ENCODE peak calls at places on chromosomes 13 and 19, in eight cellular contexts. One of them, this sample, is unnamed.

GRCh38 chr19:43596842-43597461 is 557 bp downstream of the ZNF576 start:
- DNase-seq in pancreas: no peak
- DNase-seq in breast epithelium: no peak
- DNase-seq in thoracic aorta: no peak
- DNase-seq in hepatocyte: no peak
- DNase-seq in PC-9: no peak
- DNase-seq in ascending aorta: no peak
- DNase-seq in PC-3: no peak
- DNase-seq in this sample: no peak

GRCh38 chr13:100546713-100547405 is 41.7 kb downstream of the GGACT start:
- DNase-seq in pancreas: no peak
- DNase-seq in breast epithelium: no peak
- DNase-seq in thoracic aorta: no peak
- DNase-seq in hepatocyte: no peak
- DNase-seq in PC-9: no peak
- DNase-seq in ascending aorta: no peak
- DNase-seq in PC-3: no peak
- DNase-seq in this sample: no peak

GRCh38 chr19:18542936-18543813 is at the start of gene FKBP8:
- DNase-seq in pancreas: peak; percentile 92
- DNase-seq in breast epithelium: peak; percentile 93
- DNase-seq in thoracic aorta: peak; percentile 69
- DNase-seq in hepatocyte: peak; percentile 97
- DNase-seq in PC-9: peak; percentile 73
- DNase-seq in ascending aorta: peak; percentile 70
- DNase-seq in PC-3: peak; percentile 91
- DNase-seq in this sample: peak; percentile 96

GRCh38 chr19:3593156-3593555 is 7.9 kb downstream of the GIPC3 start:
- DNase-seq in pancreas: peak; percentile 12
- DNase-seq in breast epithelium: no peak
- DNase-seq in thoracic aorta: no peak
- DNase-seq in hepatocyte: no peak
- DNase-seq in PC-9: no peak
- DNase-seq in ascending aorta: no peak
- DNase-seq in PC-3: no peak
- DNase-seq in this sample: no peak

GRCh38 chr13:44160549-44161278 is 212.9 kb upstream of the SERP2 start:
- DNase-seq in pancreas: no peak
- DNase-seq in breast epithelium: no peak
- DNase-seq in thoracic aorta: no peak
- DNase-seq in hepatocyte: peak; percentile 66
- DNase-seq in PC-9: no peak
- DNase-seq in ascending aorta: no peak
- DNase-seq in PC-3: peak; percentile 63
- DNase-seq in this sample: no peak

GRCh38 chr13:101292711-101293110 is 123.6 kb downstream of the NALCN start:
- DNase-seq in pancreas: no peak
- DNase-seq in breast epithelium: no peak
- DNase-seq in thoracic aorta: no peak
- DNase-seq in hepatocyte: no peak
- DNase-seq in PC-9: no peak
- DNase-seq in ascending aorta: no peak
- DNase-seq in PC-3: no peak
- DNase-seq in this sample: no peak

GRCh38 chr19:28497137-28497536 is 715.8 kb downstream of the UQCRFS1 start:
- DNase-seq in pancreas: no peak
- DNase-seq in breast epithelium: no peak
- DNase-seq in thoracic aorta: no peak
- DNase-seq in hepatocyte: no peak
- DNase-seq in PC-9: no peak
- DNase-seq in ascending aorta: no peak
- DNase-seq in PC-3: peak; percentile 1
- DNase-seq in this sample: no peak

GRCh38 chr19:5985098-5985783 is 7.3 kb upstream of the RANBP3 start:
- DNase-seq in pancreas: no peak
- DNase-seq in breast epithelium: no peak
- DNase-seq in thoracic aorta: no peak
- DNase-seq in hepatocyte: peak; percentile 51
- DNase-seq in PC-9: peak; percentile 75
- DNase-seq in ascending aorta: no peak
- DNase-seq in PC-3: peak; percentile 54
- DNase-seq in this sample: no peak

GRCh38 chr19:48741222-48741999 is 1.0 kb upstream of the RASIP1 start:
- DNase-seq in pancreas: peak; percentile 74
- DNase-seq in breast epithelium: no peak
- DNase-seq in thoracic aorta: no peak
- DNase-seq in hepatocyte: no peak
- DNase-seq in PC-9: no peak
- DNase-seq in ascending aorta: no peak
- DNase-seq in PC-3: no peak
- DNase-seq in this sample: peak; percentile 75

GRCh38 chr13:42017264-42017663 is 31.2 kb upstream of the DGKH start:
- DNase-seq in pancreas: no peak
- DNase-seq in breast epithelium: no peak
- DNase-seq in thoracic aorta: no peak
- DNase-seq in hepatocyte: no peak
- DNase-seq in PC-9: peak; percentile 40
- DNase-seq in ascending aorta: no peak
- DNase-seq in PC-3: peak; percentile 11
- DNase-seq in this sample: no peak

GRCh38 chr13:114067886-114068722 is 64.3 kb downstream of the RASA3 start:
- DNase-seq in pancreas: no peak
- DNase-seq in breast epithelium: no peak
- DNase-seq in thoracic aorta: no peak
- DNase-seq in hepatocyte: no peak
- DNase-seq in PC-9: no peak
- DNase-seq in ascending aorta: no peak
- DNase-seq in PC-3: no peak
- DNase-seq in this sample: no peak

GRCh38 chr19:49475995-49476880 is 2.2 kb downstream of the FLT3LG start:
- DNase-seq in pancreas: no peak
- DNase-seq in breast epithelium: no peak
- DNase-seq in thoracic aorta: no peak
- DNase-seq in hepatocyte: peak; percentile 88
- DNase-seq in PC-9: no peak
- DNase-seq in ascending aorta: no peak
- DNase-seq in PC-3: no peak
- DNase-seq in this sample: peak; percentile 58

GRCh38 chr19:29683009-29683408 is 17.7 kb downstream of the PLEKHF1 start:
- DNase-seq in pancreas: no peak
- DNase-seq in breast epithelium: no peak
- DNase-seq in thoracic aorta: no peak
- DNase-seq in hepatocyte: no peak
- DNase-seq in PC-9: no peak
- DNase-seq in ascending aorta: no peak
- DNase-seq in PC-3: no peak
- DNase-seq in this sample: no peak

GRCh38 chr19:5738423-5738822 is 18.0 kb downstream of the CATSPERD start:
- DNase-seq in pancreas: no peak
- DNase-seq in breast epithelium: no peak
- DNase-seq in thoracic aorta: no peak
- DNase-seq in hepatocyte: no peak
- DNase-seq in PC-9: peak; percentile 76
- DNase-seq in ascending aorta: no peak
- DNase-seq in PC-3: peak; percentile 21
- DNase-seq in this sample: no peak

GRCh38 chr19:40139533-40140287 is 49.0 kb upstream of the ZNF780A start:
- DNase-seq in pancreas: no peak
- DNase-seq in breast epithelium: no peak
- DNase-seq in thoracic aorta: no peak
- DNase-seq in hepatocyte: peak; percentile 67
- DNase-seq in PC-9: peak; percentile 54
- DNase-seq in ascending aorta: no peak
- DNase-seq in PC-3: peak; percentile 65
- DNase-seq in this sample: no peak

GRCh38 chr19:57355916-57356315 is 4.8 kb downstream of the ZNF304 start:
- DNase-seq in pancreas: no peak
- DNase-seq in breast epithelium: no peak
- DNase-seq in thoracic aorta: no peak
- DNase-seq in hepatocyte: no peak
- DNase-seq in PC-9: no peak
- DNase-seq in ascending aorta: no peak
- DNase-seq in PC-3: no peak
- DNase-seq in this sample: no peak

GRCh38 chr13:86870388-86870966 is 800.7 kb upstream of the SLITRK5 start:
- DNase-seq in pancreas: no peak
- DNase-seq in breast epithelium: no peak
- DNase-seq in thoracic aorta: no peak
- DNase-seq in hepatocyte: peak; percentile 28
- DNase-seq in PC-9: no peak
- DNase-seq in ascending aorta: no peak
- DNase-seq in PC-3: peak; percentile 38
- DNase-seq in this sample: no peak

GRCh38 chr19:1606138-1606651 is 933 bp upstream of the UQCR11 start:
- DNase-seq in pancreas: no peak
- DNase-seq in breast epithelium: no peak
- DNase-seq in thoracic aorta: no peak
- DNase-seq in hepatocyte: no peak
- DNase-seq in PC-9: no peak
- DNase-seq in ascending aorta: no peak
- DNase-seq in PC-3: no peak
- DNase-seq in this sample: no peak

GRCh38 chr19:1610579-1610978 is 5.3 kb upstream of the UQCR11 start:
- DNase-seq in pancreas: no peak
- DNase-seq in breast epithelium: no peak
- DNase-seq in thoracic aorta: no peak
- DNase-seq in hepatocyte: no peak
- DNase-seq in PC-9: no peak
- DNase-seq in ascending aorta: no peak
- DNase-seq in PC-3: no peak
- DNase-seq in this sample: no peak

GRCh38 chr19:1609680-1610474 is 4.6 kb upstream of the UQCR11 start:
- DNase-seq in pancreas: no peak
- DNase-seq in breast epithelium: no peak
- DNase-seq in thoracic aorta: no peak
- DNase-seq in hepatocyte: no peak
- DNase-seq in PC-9: no peak
- DNase-seq in ascending aorta: no peak
- DNase-seq in PC-3: no peak
- DNase-seq in this sample: no peak

GRCh38 chr19:1611353-1611752 is 6.1 kb upstream of the UQCR11 start:
- DNase-seq in pancreas: no peak
- DNase-seq in breast epithelium: no peak
- DNase-seq in thoracic aorta: no peak
- DNase-seq in hepatocyte: no peak
- DNase-seq in PC-9: no peak
- DNase-seq in ascending aorta: no peak
- DNase-seq in PC-3: no peak
- DNase-seq in this sample: no peak

GRCh38 chr19:1608414-1609391 is 3.4 kb upstream of the UQCR11 start:
- DNase-seq in pancreas: no peak
- DNase-seq in breast epithelium: no peak
- DNase-seq in thoracic aorta: no peak
- DNase-seq in hepatocyte: no peak
- DNase-seq in PC-9: peak; percentile 71
- DNase-seq in ascending aorta: no peak
- DNase-seq in PC-3: peak; percentile 58
- DNase-seq in this sample: no peak
- H3K4me1 ChIP-seq in pancreas: peaks cover 4% of the 10 kb centered on the region
- H3K4me1 ChIP-seq in breast epithelium: peaks cover 13% of the 10 kb centered on the region
- H3K4me1 ChIP-seq in thoracic aorta: peaks cover 21% of the 10 kb centered on the region
- H3K4me1 ChIP-seq in hepatocyte: peaks cover 16% of the 10 kb centered on the region
- H3K4me1 ChIP-seq in PC-9: peaks cover 25% of the 10 kb centered on the region
- H3K4me1 ChIP-seq in ascending aorta: peaks cover 12% of the 10 kb centered on the region
- H3K4me1 ChIP-seq in PC-3: peaks cover 19% of the 10 kb centered on the region
- H3K4me1 ChIP-seq in this sample: peaks cover 9% of the 10 kb centered on the region

DNA sequence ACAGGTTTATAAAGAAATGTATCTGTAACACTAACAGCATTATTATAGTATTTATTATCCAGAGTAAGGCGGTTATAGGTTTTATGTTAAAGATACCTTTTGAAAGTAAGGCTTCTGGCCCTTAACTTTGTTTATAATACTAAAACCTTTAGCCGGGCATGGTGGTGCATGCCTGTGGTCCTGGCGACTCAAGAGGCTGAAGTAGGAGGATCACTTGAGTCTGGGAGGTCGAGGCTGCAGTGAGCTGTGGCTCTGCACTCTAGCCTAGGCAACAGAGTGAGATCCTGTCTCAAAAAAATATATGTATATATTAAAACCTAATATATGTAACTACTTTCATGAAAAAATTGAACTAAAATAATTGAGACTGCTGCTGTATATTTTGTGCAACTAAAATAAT is 98.7 kb upstream of the KLF5 start:
- DNase-seq in pancreas: no peak
- DNase-seq in breast epithelium: no peak
- DNase-seq in thoracic aorta: no peak
- DNase-seq in hepatocyte: no peak
- DNase-seq in PC-9: no peak
- DNase-seq in ascending aorta: no peak
- DNase-seq in PC-3: no peak
- DNase-seq in this sample: no peak
- H3K4me1 ChIP-seq in pancreas: peaks cover 29% of the 10 kb centered on the region
- H3K4me1 ChIP-seq in breast epithelium: no peaks in the 10 kb centered on the region
- H3K4me1 ChIP-seq in thoracic aorta: no peaks in the 10 kb centered on the region
- H3K4me1 ChIP-seq in hepatocyte: no peaks in the 10 kb centered on the region
- H3K4me1 ChIP-seq in PC-9: peaks cover 31% of the 10 kb centered on the region
- H3K4me1 ChIP-seq in ascending aorta: no peaks in the 10 kb centered on the region
- H3K4me1 ChIP-seq in PC-3: peaks cover 21% of the 10 kb centered on the region
- H3K4me1 ChIP-seq in this sample: no peaks in the 10 kb centered on the region

DNA sequence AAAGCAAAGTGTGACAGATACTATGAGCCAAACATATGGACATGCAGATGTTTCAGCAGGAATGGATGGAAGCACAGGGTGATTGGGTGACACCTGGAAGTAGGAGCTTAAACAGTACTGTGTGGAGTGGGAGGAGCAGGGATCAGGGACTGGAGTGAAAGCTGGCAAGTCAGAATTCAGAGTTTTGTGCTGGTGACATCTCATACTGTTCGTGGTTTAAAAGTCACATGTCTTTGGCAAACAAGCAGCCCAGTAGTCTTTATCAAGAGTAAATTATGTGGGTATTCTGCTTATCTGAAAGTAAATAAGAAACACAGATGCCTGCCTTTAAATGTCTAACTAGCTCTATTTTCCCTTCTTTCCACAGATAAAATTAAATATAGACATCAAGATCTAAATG is 408.3 kb downstream of the COG6 start:
- DNase-seq in pancreas: peak; percentile 66
- DNase-seq in breast epithelium: no peak
- DNase-seq in thoracic aorta: no peak
- DNase-seq in hepatocyte: peak; percentile 59
- DNase-seq in PC-9: no peak
- DNase-seq in ascending aorta: no peak
- DNase-seq in PC-3: peak; percentile 3
- DNase-seq in this sample: no peak
- H3K4me1 ChIP-seq in pancreas: peaks cover 54% of the 10 kb centered on the region
- H3K4me1 ChIP-seq in breast epithelium: peaks cover 12% of the 10 kb centered on the region
- H3K4me1 ChIP-seq in thoracic aorta: peaks cover 31% of the 10 kb centered on the region
- H3K4me1 ChIP-seq in hepatocyte: peaks cover 20% of the 10 kb centered on the region
- H3K4me1 ChIP-seq in PC-9: no peaks in the 10 kb centered on the region
- H3K4me1 ChIP-seq in ascending aorta: no peaks in the 10 kb centered on the region
- H3K4me1 ChIP-seq in PC-3: peaks cover 25% of the 10 kb centered on the region
- H3K4me1 ChIP-seq in this sample: no peaks in the 10 kb centered on the region

DNA sequence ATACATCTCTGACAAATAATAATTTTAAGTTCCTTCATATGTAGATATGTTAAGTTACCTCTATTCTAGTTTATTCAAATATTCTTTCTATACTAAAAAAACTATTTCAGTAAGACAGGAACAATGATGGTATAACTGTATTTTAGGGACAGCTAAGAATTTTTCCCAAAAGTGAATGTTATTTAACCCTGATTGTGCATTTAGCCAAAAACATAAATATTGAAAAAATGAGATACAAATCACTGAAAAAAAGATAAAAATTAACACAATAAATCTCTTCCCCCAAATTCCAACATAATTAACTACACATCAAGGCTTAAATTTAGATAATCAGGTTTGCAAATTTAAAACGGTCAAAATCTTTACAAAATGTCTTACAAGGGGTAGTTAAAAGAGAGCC is 58.1 kb downstream of the KCNRG start:
- DNase-seq in pancreas: no peak
- DNase-seq in breast epithelium: no peak
- DNase-seq in thoracic aorta: no peak
- DNase-seq in hepatocyte: no peak
- DNase-seq in PC-9: no peak
- DNase-seq in ascending aorta: no peak
- DNase-seq in PC-3: no peak
- DNase-seq in this sample: no peak
- H3K4me1 ChIP-seq in pancreas: peaks cover 40% of the 10 kb centered on the region
- H3K4me1 ChIP-seq in breast epithelium: no peaks in the 10 kb centered on the region
- H3K4me1 ChIP-seq in thoracic aorta: peaks cover 64% of the 10 kb centered on the region
- H3K4me1 ChIP-seq in hepatocyte: no peaks in the 10 kb centered on the region
- H3K4me1 ChIP-seq in PC-9: peaks cover 39% of the 10 kb centered on the region
- H3K4me1 ChIP-seq in ascending aorta: no peaks in the 10 kb centered on the region
- H3K4me1 ChIP-seq in PC-3: peaks cover 24% of the 10 kb centered on the region
- H3K4me1 ChIP-seq in this sample: no peaks in the 10 kb centered on the region